ENCODE peak calls at places on chromosomes 5 and 9, in ten cellular contexts. N is GM19239; L is HT1080; J is tibial nerve; H is NCI-H1694 treated with DMSO at 0.1 percent for 48 hours; I is AG20443; P is RCC 7860; F is activated naive CD4-positive, alpha-beta T cell treated with anti-CD3 and anti-CD28 coated beads, Interleukin-2, amount 50 U/mL, for 72 hours; Q is heart right ventricle; B is adipocyte. O is an unnamed sample.

GRCh38 chr5:156759156-156759555 is 90.9 kb upstream of the PPP1R2B start:
- DNase-seq in N (no peak), L (no peak), J (no peak), H (no peak), I (no peak), P (no peak), F (no peak), Q (no peak), B (no peak), O (no peak)

GRCh38 chr9:124788542-124789217 is 11.7 kb downstream of the OLFML2A start:
- DNase-seq in N (no peak), L (no peak), J (no peak), H (no peak), I (no peak), P (no peak), F (peak), Q (no peak), B (no peak), O (no peak)

GRCh38 chr5:33524476-33524875 is 83.7 kb downstream of the TARS1 start:
- DNase-seq in N (no peak), L (peak), J (no peak), H (no peak), I (no peak), P (no peak), F (no peak), Q (no peak), B (no peak), O (no peak)

GRCh38 chr5:153641183-153641688 is 150.8 kb downstream of the GRIA1 start:
- DNase-seq in N (no peak), L (no peak), J (no peak), H (no peak), I (no peak), P (no peak), F (no peak), Q (no peak), B (no peak), O (no peak)

GRCh38 chr9:127722055-127722454 is 6.2 kb downstream of the TTC16 start:
- DNase-seq in N (no peak), L (no peak), J (no peak), H (no peak), I (no peak), P (no peak), F (no peak), Q (no peak), B (no peak), O (no peak)

GRCh38 chr9:133971121-133971951 is 20.8 kb downstream of the VAV2 start:
- DNase-seq in N (no peak), L (no peak), J (no peak), H (no peak), I (no peak), P (no peak), F (no peak), Q (peak), B (no peak), O (peak)

GRCh38 chr9:132754236-132754635 is 84.0 kb downstream of the GTF3C4 start:
- DNase-seq in N (no peak), L (no peak), J (no peak), H (no peak), I (peak), P (no peak), F (no peak), Q (no peak), B (no peak), O (no peak)

GRCh38 chr9:70924905-70925547 is 196.4 kb downstream of the TRPM3 start:
- DNase-seq in N (peak), L (peak), J (peak), H (peak), I (peak), P (peak), F (no peak), Q (no peak), B (peak), O (no peak)

GRCh38 chr9:133955821-133956411 is 36.2 kb downstream of the VAV2 start:
- DNase-seq in N (peak), L (no peak), J (no peak), H (peak), I (peak), P (no peak), F (no peak), Q (no peak), B (peak), O (peak)

GRCh38 chr9:88816141-88816540 is 175.1 kb upstream of the S1PR3 start:
- DNase-seq in N (no peak), L (peak), J (no peak), H (no peak), I (peak), P (peak), F (no peak), Q (no peak), B (no peak), O (no peak)

GRCh38 chr5:32876791-32877190 is 165.7 kb downstream of the NPR3 start:
- DNase-seq in N (no peak), L (no peak), J (no peak), H (no peak), I (no peak), P (no peak), F (no peak), Q (no peak), B (no peak), O (no peak)

GRCh38 chr5:133338504-133339355 is 273.6 kb downstream of the FSTL4 start:
- DNase-seq in N (no peak), L (no peak), J (no peak), H (no peak), I (no peak), P (no peak), F (no peak), Q (no peak), B (no peak), O (no peak)

GRCh38 chr9:79061766-79062165 is 510.0 kb upstream of the TLE4 start:
- DNase-seq in N (no peak), L (no peak), J (no peak), H (no peak), I (no peak), P (no peak), F (no peak), Q (no peak), B (peak), O (no peak)

GRCh38 chr5:118366429-118366828 is 621.9 kb downstream of the DTWD2 start:
- DNase-seq in N (no peak), L (no peak), J (no peak), H (no peak), I (no peak), P (no peak), F (no peak), Q (no peak), B (no peak), O (no peak)

GRCh38 chr5:36270175-36270574 is 28.4 kb upstream of the NADK2 start:
- DNase-seq in N (no peak), L (no peak), J (no peak), H (no peak), I (no peak), P (no peak), F (no peak), Q (no peak), B (no peak), O (no peak)